ENCODE peak calls at places on chromosomes 16 and 17, in four cellular contexts. I, A, N and O are unnamed samples.

GRCh38 chr17:12983986-12984932 is 33.6 kb downstream of the ELAC2 start:
- DNase-seq in I (no peak), N (peak; percentile 58), A (peak; percentile 97), O (no peak)

GRCh38 chr16:85157813-85158701 is 45.8 kb upstream of the CIBAR2 start:
- DNase-seq in A (no peak), N (no peak), I (no peak), O (no peak)

GRCh38 chr16:82995927-82996441 is 369.2 kb downstream of the CDH13 start:
- DNase-seq in A (peak; percentile 92), I (no peak), N (peak; percentile 66), O (no peak)

GRCh38 chr16:56673916-56674315 is 4.3 kb downstream of the MT1H start:
- DNase-seq in A (peak; percentile 46), N (no peak), I (peak; percentile 56), O (peak; percentile 56)

GRCh38 chr16:30557397-30557949 is 701 bp downstream of the ZNF764 start:
- DNase-seq in N (peak; percentile 49), A (peak; percentile 5), I (no peak), O (no peak)

GRCh38 chr16:17350212-17350611 is 120.5 kb downstream of the XYLT1 start:
- DNase-seq in N (peak; percentile 41), I (no peak), A (no peak), O (no peak)

GRCh38 chr17:1714980-1715802 is 5.0 kb upstream of the TLCD2 start:
- DNase-seq in N (peak; percentile 92), I (peak; percentile 84), A (peak; percentile 95), O (peak; percentile 95)

GRCh38 chr17:57506253-57506911 is 238.7 kb downstream of the CCDC182 start:
- DNase-seq in I (no peak), N (no peak), A (no peak), O (no peak)

GRCh38 chr17:16282522-16282921 is 65.5 kb downstream of the PIGL start:
- DNase-seq in N (peak; percentile 29), A (peak; percentile 71), I (no peak), O (no peak)

GRCh38 chr17:56532926-56533325 is 60.6 kb upstream of the NOG start:
- DNase-seq in N (no peak), I (no peak), A (no peak), O (no peak)

GRCh38 chr17:45336390-45337182 is 19.8 kb upstream of the MAP3K14 start:
- DNase-seq in N (peak; percentile 29), A (no peak), I (no peak), O (no peak)

GRCh38 chr16:10453159-10453510 is 67.3 kb downstream of the ATF7IP2 start:
- DNase-seq in N (no peak), A (no peak), I (no peak), O (no peak)

GRCh38 chr17:48451489-48451888 is 21.5 kb upstream of the SKAP1 start:
- DNase-seq in A (no peak), N (no peak), I (no peak), O (no peak)

GRCh38 chr17:32910769-32911168 is 17.2 kb upstream of the TMEM98 start:
- DNase-seq in N (peak; percentile 77), A (no peak), I (no peak), O (no peak)

GRCh38 chr16:68235882-68236803 is at the start of gene ESRP2:
- DNase-seq in I (peak; percentile 94), A (no peak), N (peak; percentile 91), O (peak; percentile 83)

GRCh38 chr17:57604771-57605733 is 140.0 kb downstream of the CCDC182 start:
- DNase-seq in A (peak; percentile 74), N (peak; percentile 86), I (peak; percentile 70), O (no peak)

GRCh38 chr17:6701719-6702118 is 11.4 kb downstream of the SLC13A5 start:
- DNase-seq in A (no peak), I (no peak), N (no peak), O (peak; percentile 31)

GRCh38 chr17:5587431-5588032 is 3.2 kb upstream of the NLRP1 start:
- DNase-seq in A (peak; percentile 83), I (no peak), N (peak; percentile 77), O (no peak)

GRCh38 chr16:89292443-89293078 is 75.1 kb downstream of the ZNF778 start:
- DNase-seq in A (no peak), I (peak; percentile 71), N (no peak), O (no peak)

GRCh38 chr16:8355714-8356113 is 234.6 kb downstream of the TMEM114 start:
- DNase-seq in I (no peak), A (no peak), N (no peak), O (no peak)

GRCh38 chr16:85690469-85691064 is 1.8 kb upstream of the GINS2 start:
- DNase-seq in N (no peak), A (no peak), I (no peak), O (no peak)

GRCh38 chr16:69607674-69608073 is 41.9 kb downstream of the NFAT5 start:
- DNase-seq in A (no peak), I (no peak), N (no peak), O (no peak)

GRCh38 chr17:47320879-47321502 is 2.8 kb upstream of the EFCAB13 start:
- DNase-seq in A (no peak), N (no peak), I (no peak), O (no peak)

GRCh38 chr16:28880589-28880915 is 2.3 kb downstream of the ATP2A1 start:
- DNase-seq in I (no peak), N (no peak), A (no peak), O (no peak)

GRCh38 chr16:28879261-28879840 is 1.1 kb downstream of the ATP2A1 start:
- DNase-seq in N (no peak), A (no peak), I (no peak), O (no peak)

GRCh38 chr16:28880955-28881354 is 2.7 kb downstream of the ATP2A1 start:
- DNase-seq in I (no peak), N (no peak), A (no peak), O (no peak)

GRCh38 chr16:28878083-28878926 is at the start of gene ATP2A1:
- DNase-seq in I (no peak), N (no peak), A (no peak), O (no peak)

DNA sequence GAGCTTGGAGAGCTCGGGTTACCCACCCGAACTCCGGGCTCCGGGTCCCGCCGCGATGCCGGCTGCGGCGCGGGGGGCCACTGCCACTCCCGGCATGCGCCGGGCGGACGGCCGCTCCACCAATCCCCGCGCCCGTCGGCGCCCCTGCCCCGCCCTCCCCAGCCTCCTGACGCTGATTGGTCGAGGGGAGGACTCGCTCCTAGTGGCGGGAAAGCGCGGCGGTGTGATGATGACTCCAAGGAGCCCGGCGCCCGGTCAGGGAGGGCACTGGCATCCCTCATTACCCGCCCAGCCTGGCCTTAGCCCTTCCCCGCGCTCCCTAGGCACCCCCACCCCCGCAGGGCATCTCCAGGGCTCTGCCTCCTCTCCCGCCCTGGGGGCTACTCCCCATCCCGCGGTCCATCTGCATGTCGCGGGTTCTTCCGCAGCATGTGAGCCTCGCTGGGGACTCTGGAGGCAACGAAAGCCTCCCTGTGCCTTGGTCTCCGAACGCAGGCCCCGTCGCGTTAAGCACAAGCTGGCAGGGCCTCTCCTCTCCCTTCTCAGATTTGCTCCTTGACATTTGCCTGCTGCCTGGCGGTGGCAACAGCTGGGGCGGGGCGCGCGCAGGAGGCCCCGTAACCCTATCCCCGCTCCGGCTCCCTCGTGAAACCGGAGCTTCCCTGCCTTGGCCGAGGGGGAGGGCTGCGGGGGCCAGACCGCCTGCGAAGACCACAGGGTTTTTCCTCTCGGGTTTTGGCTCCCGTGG is 1.7 kb downstream of the ATP2A1 start:
- DNase-seq in A (peak; percentile 79), N (peak; percentile 94), I (peak; percentile 89), O (peak; percentile 92)
- TF ChIP-seq CTCF in A (no peak), N (peak; percentile 23), I (no peak), O (no peak)

GRCh38 chr16:12271006-12271405 is 294.5 kb downstream of the SNX29 start:
- DNase-seq in N (no peak), I (no peak), A (peak; percentile 38), O (no peak)
- TF ChIP-seq CTCF in N (no peak), I (no peak), A (peak; percentile 55), O (no peak)

DNA sequence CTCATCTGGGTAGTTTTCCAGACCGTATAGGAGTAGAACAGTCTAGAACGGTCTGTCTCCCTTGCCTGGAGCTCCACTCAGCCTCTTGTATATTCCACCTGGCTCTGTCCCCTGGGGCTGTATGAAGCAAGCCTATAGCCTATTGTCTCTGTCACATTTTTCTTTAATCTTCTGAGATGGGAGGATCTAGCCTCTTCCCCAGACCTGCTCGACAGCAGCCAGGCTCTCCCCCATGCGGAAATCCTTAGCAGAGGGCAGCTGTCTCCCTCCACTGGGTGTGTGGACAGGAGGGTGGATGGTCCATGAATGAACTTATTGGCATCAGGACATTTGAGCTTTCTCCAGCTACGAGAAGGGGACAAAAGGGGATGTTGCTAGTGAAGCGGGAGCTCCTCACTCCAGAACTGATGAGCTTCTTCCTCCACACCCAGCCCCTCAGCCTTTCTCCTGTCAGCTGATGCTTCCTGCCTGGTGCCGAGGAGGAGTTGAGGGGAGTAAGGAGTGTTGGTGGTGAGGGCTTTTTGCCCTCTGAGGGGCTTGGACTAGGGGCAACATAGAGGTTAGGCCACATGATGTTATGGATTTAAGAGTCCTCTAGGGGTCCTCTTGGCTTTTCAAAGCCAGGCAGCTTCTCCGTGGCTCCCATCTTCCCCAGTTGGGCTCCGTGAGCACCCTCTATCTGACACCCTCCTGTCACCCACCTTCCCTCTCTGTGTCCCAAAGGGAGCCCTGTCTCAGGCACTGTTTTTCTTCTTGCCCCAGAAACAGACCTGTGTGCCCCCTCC is 28.0 kb downstream of the ARHGAP23 start:
- DNase-seq in I (no peak), A (no peak), N (no peak), O (no peak)
- TF ChIP-seq CTCF in I (no peak), A (no peak), N (no peak), O (no peak)

GRCh38 chr16:15946257-15947044 is 3.0 kb upstream of the ABCC1 start:
- DNase-seq in N (no peak), A (peak; percentile 82), I (no peak), O (no peak)
- TF ChIP-seq CTCF in N (no peak), A (peak; percentile 15), I (no peak), O (no peak)

DNA sequence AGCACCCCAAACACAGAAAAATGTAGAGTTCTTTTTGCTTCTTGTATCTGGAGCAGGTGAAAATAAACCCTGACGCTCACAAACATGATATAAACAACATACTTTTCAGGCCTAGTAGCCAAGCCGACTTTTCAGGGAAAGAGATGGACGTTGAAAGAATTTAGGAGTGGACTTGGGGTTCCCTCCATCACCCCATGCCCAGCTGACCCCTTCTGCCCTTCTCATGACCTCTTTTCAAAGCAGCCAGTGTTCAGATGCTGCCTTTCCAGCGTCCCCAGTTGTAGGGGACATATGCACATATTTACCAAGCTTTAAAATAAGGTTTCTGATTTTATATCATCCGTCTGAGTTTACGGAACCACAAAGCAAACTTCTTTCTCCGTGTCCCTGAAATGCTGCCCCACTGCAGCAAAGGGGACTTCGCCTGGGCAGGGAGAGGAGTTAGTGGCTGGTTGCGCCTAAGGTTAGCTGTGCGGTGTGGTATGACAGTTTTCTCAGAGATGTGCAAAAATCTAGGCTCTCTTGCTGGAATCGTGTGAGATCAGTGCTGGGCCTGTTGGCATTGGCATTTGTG is 235.5 kb downstream of the MRTFB start:
- DNase-seq in A (no peak), I (no peak), N (no peak), O (no peak)
- TF ChIP-seq CTCF in A (no peak), I (no peak), N (no peak), O (no peak)

GRCh38 chr16:76668207-76668725 is 391.1 kb downstream of the CNTNAP4 start:
- DNase-seq in I (no peak), N (no peak), A (no peak), O (no peak)
- TF ChIP-seq CTCF in I (no peak), N (no peak), A (no peak), O (no peak)